ENCODE peak calls at places on chromosomes 12 and 14, in six cellular contexts. One of them, this sample, is unnamed.

GRCh38 chr12:54258286-54258685 is 21.6 kb downstream of the CBX5 start:
- DNase-seq in B cell: no peak
- DNase-seq in GM12865: no peak
- DNase-seq in tibial artery: no peak
- DNase-seq in fibroblast of the aortic adventitia: peak
- DNase-seq in mucosa of descending colon: no peak
- DNase-seq in this sample: no peak

GRCh38 chr12:123431951-123432886 is 4.3 kb downstream of the RILPL2 start:
- DNase-seq in mucosa of descending colon: no peak
- DNase-seq in B cell: peak
- DNase-seq in GM12865: peak
- DNase-seq in fibroblast of the aortic adventitia: no peak
- DNase-seq in tibial artery: no peak
- DNase-seq in this sample: no peak

GRCh38 chr12:3342051-3342450 is 149.0 kb upstream of the PRMT8 start:
- DNase-seq in fibroblast of the aortic adventitia: peak
- DNase-seq in mucosa of descending colon: peak
- DNase-seq in GM12865: peak
- DNase-seq in tibial artery: no peak
- DNase-seq in B cell: peak
- DNase-seq in this sample: peak

GRCh38 chr14:99273025-99273723 is 1.2 kb upstream of the BCL11B start:
- DNase-seq in fibroblast of the aortic adventitia: no peak
- DNase-seq in B cell: no peak
- DNase-seq in GM12865: no peak
- DNase-seq in mucosa of descending colon: peak
- DNase-seq in tibial artery: no peak
- DNase-seq in this sample: peak

GRCh38 chr14:39988939-39989338 is 556.7 kb upstream of the FBXO33 start:
- DNase-seq in tibial artery: no peak
- DNase-seq in GM12865: peak
- DNase-seq in fibroblast of the aortic adventitia: peak
- DNase-seq in B cell: peak
- DNase-seq in mucosa of descending colon: no peak
- DNase-seq in this sample: no peak

GRCh38 chr12:59444932-59445331 is 150.9 kb upstream of the SLC16A7 start:
- DNase-seq in mucosa of descending colon: peak
- DNase-seq in B cell: peak
- DNase-seq in GM12865: peak
- DNase-seq in tibial artery: no peak
- DNase-seq in fibroblast of the aortic adventitia: peak
- DNase-seq in this sample: no peak

GRCh38 chr12:96301732-96302131 is 98.5 kb downstream of the CDK17 start:
- DNase-seq in fibroblast of the aortic adventitia: no peak
- DNase-seq in GM12865: no peak
- DNase-seq in B cell: no peak
- DNase-seq in tibial artery: no peak
- DNase-seq in mucosa of descending colon: no peak
- DNase-seq in this sample: no peak

GRCh38 chr12:102740157-102741032 is 176.6 kb downstream of the PAH start:
- DNase-seq in fibroblast of the aortic adventitia: peak
- DNase-seq in GM12865: peak
- DNase-seq in mucosa of descending colon: no peak
- DNase-seq in B cell: peak
- DNase-seq in tibial artery: no peak
- DNase-seq in this sample: peak

GRCh38 chr12:108645686-108646596 is 12.2 kb upstream of the SELPLG start:
- DNase-seq in fibroblast of the aortic adventitia: no peak
- DNase-seq in B cell: no peak
- DNase-seq in GM12865: no peak
- DNase-seq in tibial artery: no peak
- DNase-seq in mucosa of descending colon: no peak
- DNase-seq in this sample: no peak

GRCh38 chr14:33532581-33532980 is 418.3 kb downstream of the EGLN3 start:
- DNase-seq in tibial artery: no peak
- DNase-seq in fibroblast of the aortic adventitia: no peak
- DNase-seq in mucosa of descending colon: no peak
- DNase-seq in B cell: no peak
- DNase-seq in GM12865: no peak
- DNase-seq in this sample: no peak

GRCh38 chr14:87805315-87805723 is 187.7 kb downstream of the GALC start:
- DNase-seq in tibial artery: peak
- DNase-seq in fibroblast of the aortic adventitia: peak
- DNase-seq in mucosa of descending colon: peak
- DNase-seq in B cell: peak
- DNase-seq in GM12865: peak
- DNase-seq in this sample: peak

GRCh38 chr12:51863921-51864700 is 15.6 kb upstream of the FIGNL2 start:
- DNase-seq in B cell: no peak
- DNase-seq in fibroblast of the aortic adventitia: no peak
- DNase-seq in tibial artery: no peak
- DNase-seq in GM12865: no peak
- DNase-seq in mucosa of descending colon: no peak
- DNase-seq in this sample: no peak

GRCh38 chr12:29103539-29103974 is 45.5 kb upstream of the FAR2 start:
- DNase-seq in GM12865: peak
- DNase-seq in fibroblast of the aortic adventitia: no peak
- DNase-seq in mucosa of descending colon: peak
- DNase-seq in tibial artery: no peak
- DNase-seq in B cell: peak
- DNase-seq in this sample: peak

GRCh38 chr14:44135972-44136371 is 371.1 kb downstream of the FSCB start:
- DNase-seq in mucosa of descending colon: no peak
- DNase-seq in B cell: no peak
- DNase-seq in GM12865: no peak
- DNase-seq in fibroblast of the aortic adventitia: no peak
- DNase-seq in tibial artery: no peak
- DNase-seq in this sample: no peak

GRCh38 chr12:103881261-103881660 is 40.2 kb upstream of the NT5DC3 start:
- DNase-seq in B cell: no peak
- DNase-seq in fibroblast of the aortic adventitia: no peak
- DNase-seq in mucosa of descending colon: no peak
- DNase-seq in GM12865: peak
- DNase-seq in tibial artery: no peak
- DNase-seq in this sample: peak

GRCh38 chr12:991350-992278 is 591 bp downstream of the ERC1 start:
- DNase-seq in mucosa of descending colon: peak
- DNase-seq in GM12865: no peak
- DNase-seq in fibroblast of the aortic adventitia: peak
- DNase-seq in B cell: no peak
- DNase-seq in tibial artery: no peak
- DNase-seq in this sample: no peak

GRCh38 chr12:89539425-89540117 is 13.7 kb upstream of the POC1B start:
- DNase-seq in B cell: no peak
- DNase-seq in GM12865: no peak
- DNase-seq in mucosa of descending colon: no peak
- DNase-seq in tibial artery: no peak
- DNase-seq in fibroblast of the aortic adventitia: no peak
- DNase-seq in this sample: no peak

GRCh38 chr14:61563880-61564622 is 131.3 kb upstream of the HIF1A start:
- DNase-seq in GM12865: no peak
- DNase-seq in mucosa of descending colon: no peak
- DNase-seq in fibroblast of the aortic adventitia: peak
- DNase-seq in B cell: no peak
- DNase-seq in tibial artery: no peak
- DNase-seq in this sample: no peak

GRCh38 chr14:100030441-100031153 is 34.6 kb upstream of the EVL start:
- DNase-seq in mucosa of descending colon: peak
- DNase-seq in GM12865: no peak
- DNase-seq in fibroblast of the aortic adventitia: peak
- DNase-seq in B cell: no peak
- DNase-seq in tibial artery: no peak
- DNase-seq in this sample: no peak

GRCh38 chr12:34363050-34363673 is 340.9 kb downstream of the ALG10 start:
- DNase-seq in fibroblast of the aortic adventitia: no peak
- DNase-seq in mucosa of descending colon: no peak
- DNase-seq in GM12865: no peak
- DNase-seq in B cell: no peak
- DNase-seq in tibial artery: no peak
- DNase-seq in this sample: no peak

GRCh38 chr12:7116196-7116595 is 7.2 kb upstream of the C1RL start:
- DNase-seq in fibroblast of the aortic adventitia: no peak
- DNase-seq in mucosa of descending colon: no peak
- DNase-seq in tibial artery: no peak
- DNase-seq in B cell: no peak
- DNase-seq in GM12865: no peak
- DNase-seq in this sample: no peak

GRCh38 chr12:58803893-58804292 is 116.4 kb downstream of the LRIG3 start:
- DNase-seq in tibial artery: no peak
- DNase-seq in GM12865: no peak
- DNase-seq in mucosa of descending colon: no peak
- DNase-seq in fibroblast of the aortic adventitia: peak
- DNase-seq in B cell: no peak
- DNase-seq in this sample: no peak

GRCh38 chr12:104877107-104877705 is 80.9 kb downstream of the SLC41A2 start:
- DNase-seq in B cell: peak
- DNase-seq in mucosa of descending colon: peak
- DNase-seq in GM12865: peak
- DNase-seq in tibial artery: peak
- DNase-seq in fibroblast of the aortic adventitia: peak
- DNase-seq in this sample: no peak

GRCh38 chr14:69617796-69618195 is 6.4 kb downstream of the SUSD6 start:
- DNase-seq in mucosa of descending colon: no peak
- DNase-seq in fibroblast of the aortic adventitia: no peak
- DNase-seq in B cell: no peak
- DNase-seq in tibial artery: no peak
- DNase-seq in GM12865: no peak
- DNase-seq in this sample: no peak

GRCh38 chr14:91924871-91925726 is 22.4 kb downstream of the FBLN5 start:
- DNase-seq in tibial artery: no peak
- DNase-seq in B cell: no peak
- DNase-seq in mucosa of descending colon: no peak
- DNase-seq in fibroblast of the aortic adventitia: peak
- DNase-seq in GM12865: no peak
- DNase-seq in this sample: no peak

GRCh38 chr14:34554540-34555250 is 15.2 kb upstream of the EAPP start:
- DNase-seq in B cell: no peak
- DNase-seq in fibroblast of the aortic adventitia: peak
- DNase-seq in mucosa of descending colon: peak
- DNase-seq in tibial artery: peak
- DNase-seq in GM12865: no peak
- DNase-seq in this sample: peak

GRCh38 chr12:94304566-94305061 is 155.1 kb downstream of the CEP83 start:
- DNase-seq in GM12865: no peak
- DNase-seq in B cell: no peak
- DNase-seq in mucosa of descending colon: no peak
- DNase-seq in fibroblast of the aortic adventitia: peak
- DNase-seq in tibial artery: no peak
- DNase-seq in this sample: no peak

DNA sequence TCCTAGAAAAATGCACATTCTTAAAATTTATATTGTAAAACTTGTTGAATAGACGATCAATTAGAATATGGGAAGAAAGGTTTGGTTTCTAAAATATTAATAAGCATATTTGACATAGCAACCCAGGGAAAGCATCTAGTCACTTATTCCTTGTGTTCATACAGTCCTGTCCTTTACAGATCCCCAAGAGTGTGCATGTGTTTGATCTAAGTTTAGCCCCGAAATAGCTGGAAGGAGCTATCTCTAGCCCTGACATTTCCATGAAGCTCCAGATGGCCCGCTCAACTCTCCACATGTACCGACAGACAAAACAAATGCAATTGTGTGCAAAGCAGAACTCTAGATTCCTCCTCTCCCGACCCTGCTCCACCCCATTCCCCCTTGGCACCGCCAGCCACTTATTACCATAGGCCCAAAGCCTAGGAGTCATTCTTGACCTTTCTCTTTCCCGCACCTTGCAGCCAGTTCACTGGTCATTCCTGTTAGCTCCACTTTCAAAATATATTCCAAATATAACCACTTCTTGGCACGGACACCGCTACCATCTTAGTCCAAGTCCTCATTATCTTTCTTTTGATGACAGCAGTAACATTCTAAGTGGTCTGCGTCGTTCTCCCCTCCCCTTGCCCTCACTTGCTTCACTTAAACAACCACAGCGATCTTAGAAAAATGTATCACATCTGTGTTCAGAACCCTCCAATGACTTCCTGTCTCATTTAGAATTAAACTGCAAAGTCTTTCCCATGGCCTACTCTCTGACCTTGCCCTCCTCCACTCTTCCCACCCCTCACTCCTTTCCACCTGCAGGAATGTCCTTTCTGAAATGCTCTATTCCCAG is 45.5 kb upstream of the GZMB start:
- DNase-seq in tibial artery: no peak
- DNase-seq in B cell: no peak
- DNase-seq in mucosa of descending colon: no peak
- DNase-seq in fibroblast of the aortic adventitia: no peak
- DNase-seq in GM12865: no peak
- DNase-seq in this sample: no peak
- TF ChIP-seq CTCF in tibial artery: no peak
- TF ChIP-seq CTCF in B cell: peak
- TF ChIP-seq CTCF in mucosa of descending colon: no peak
- TF ChIP-seq CTCF in fibroblast of the aortic adventitia: no peak
- TF ChIP-seq CTCF in GM12865: no peak
- TF ChIP-seq CTCF in this sample: no peak

GRCh38 chr12:70402597-70402996 is 36.5 kb downstream of the KCNMB4 start:
- DNase-seq in GM12865: no peak
- DNase-seq in tibial artery: no peak
- DNase-seq in fibroblast of the aortic adventitia: peak
- DNase-seq in B cell: no peak
- DNase-seq in mucosa of descending colon: peak
- DNase-seq in this sample: no peak
- TF ChIP-seq CTCF in GM12865: no peak
- TF ChIP-seq CTCF in tibial artery: no peak
- TF ChIP-seq CTCF in fibroblast of the aortic adventitia: peak
- TF ChIP-seq CTCF in B cell: no peak
- TF ChIP-seq CTCF in mucosa of descending colon: no peak
- TF ChIP-seq CTCF in this sample: no peak

DNA sequence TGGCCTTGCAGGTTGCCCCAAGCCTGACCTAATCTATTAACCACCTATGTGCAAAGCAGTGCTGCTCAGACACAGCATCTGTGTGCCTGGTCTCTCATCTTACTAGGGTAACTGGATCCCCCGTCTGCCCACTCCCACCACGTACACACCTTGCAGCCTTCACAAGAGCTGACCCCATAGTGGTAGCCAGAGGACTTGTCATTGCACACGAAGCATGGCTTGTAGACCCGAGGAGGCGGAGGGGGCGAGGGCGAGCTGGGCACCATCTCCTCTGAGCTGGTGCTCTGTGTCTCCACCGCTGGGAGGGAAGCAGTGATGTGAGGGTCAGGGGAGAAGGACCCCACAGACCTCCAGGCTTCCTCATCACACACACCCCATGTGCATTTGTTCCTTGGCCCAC is 8.4 kb upstream of the ITGB7 start:
- DNase-seq in fibroblast of the aortic adventitia: no peak
- DNase-seq in tibial artery: no peak
- DNase-seq in GM12865: no peak
- DNase-seq in B cell: no peak
- DNase-seq in mucosa of descending colon: no peak
- DNase-seq in this sample: no peak
- TF ChIP-seq CTCF in fibroblast of the aortic adventitia: no peak
- TF ChIP-seq CTCF in tibial artery: no peak
- TF ChIP-seq CTCF in GM12865: no peak
- TF ChIP-seq CTCF in B cell: no peak
- TF ChIP-seq CTCF in mucosa of descending colon: no peak
- TF ChIP-seq CTCF in this sample: no peak

DNA sequence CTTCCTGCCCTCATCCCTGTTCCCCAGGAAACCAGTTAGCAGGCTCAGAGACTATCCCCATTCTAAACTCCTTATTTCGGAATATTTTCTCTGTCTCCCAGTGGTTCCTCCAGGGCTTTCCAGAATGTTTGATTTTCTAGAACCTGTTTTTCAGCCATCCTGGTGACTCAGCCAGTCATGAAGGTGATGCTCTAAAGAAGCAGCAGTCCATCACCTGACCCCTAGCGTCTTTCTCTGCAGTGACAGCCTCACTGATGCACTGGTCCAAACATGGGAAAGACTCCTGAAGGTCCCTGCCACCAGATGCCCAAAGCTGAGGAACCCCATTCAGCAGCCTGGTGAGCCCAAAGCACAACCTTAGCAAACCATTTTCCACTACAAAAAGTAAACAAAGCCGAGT is 212.6 kb downstream of the PHETA1 start:
- DNase-seq in tibial artery: no peak
- DNase-seq in mucosa of descending colon: no peak
- DNase-seq in GM12865: no peak
- DNase-seq in fibroblast of the aortic adventitia: no peak
- DNase-seq in B cell: no peak
- DNase-seq in this sample: no peak
- TF ChIP-seq CTCF in tibial artery: no peak
- TF ChIP-seq CTCF in mucosa of descending colon: no peak
- TF ChIP-seq CTCF in GM12865: no peak
- TF ChIP-seq CTCF in fibroblast of the aortic adventitia: no peak
- TF ChIP-seq CTCF in B cell: no peak
- TF ChIP-seq CTCF in this sample: no peak

This sample was measured in GM20000.